ENCODE peak calls at places on chromosomes 7 and 10, in eight cellular contexts. M is hepatocyte; X is HFFc6; F is adrenal gland; E is activated naive CD8-positive, alpha-beta T cell treated with anti-CD3 and anti-CD28 coated beads for 36 hours; A is H9; S is GM23248; R is GM12892. D is an unnamed sample.

GRCh38 chr10:37947526-37947925 is 28.9 kb downstream of the ZNF25 start:
- DNase-seq in M (no peak), X (no peak), F (no peak), E (no peak), A (no peak), S (no peak), R (no peak), D (no peak)

GRCh38 chr10:11822031-11822756 is 962 bp upstream of the PROSER2 start:
- DNase-seq in M (no peak), X (no peak), F (no peak), E (no peak), A (no peak), S (peak), R (no peak), D (no peak)

GRCh38 chr7:17275749-17276671 is 22.4 kb upstream of the AHR start:
- DNase-seq in M (peak), X (peak), F (no peak), E (no peak), A (no peak), S (peak), R (no peak), D (no peak)

GRCh38 chr7:14144538-14144937 is 155.1 kb upstream of the ETV1 start:
- DNase-seq in M (no peak), X (no peak), F (no peak), E (no peak), A (no peak), S (no peak), R (no peak), D (no peak)

GRCh38 chr10:118101501-118101900 is 54.8 kb upstream of the RAB11FIP2 start:
- DNase-seq in M (no peak), X (peak), F (no peak), E (no peak), A (no peak), S (peak), R (no peak), D (no peak)

GRCh38 chr7:44057181-44057848 is 8.1 kb downstream of the PGAM2 start:
- DNase-seq in M (no peak), X (no peak), F (no peak), E (no peak), A (no peak), S (no peak), R (no peak), D (no peak)

GRCh38 chr10:2882628-2883027 is 184.7 kb upstream of the PFKP start:
- DNase-seq in M (no peak), X (no peak), F (no peak), E (no peak), A (no peak), S (peak), R (no peak), D (no peak)

GRCh38 chr10:99976886-99977391 is 32.8 kb downstream of the DNMBP start:
- DNase-seq in M (peak), X (peak), F (peak), E (no peak), A (no peak), S (peak), R (no peak), D (no peak)

GRCh38 chr7:23298141-23298851 is 843 bp upstream of the MALSU1 start:
- DNase-seq in M (no peak), X (peak), F (no peak), E (no peak), A (no peak), S (peak), R (no peak), D (no peak)

GRCh38 chr10:17871036-17871435 is 61.9 kb downstream of the MRC1 start:
- DNase-seq in M (no peak), X (no peak), F (no peak), E (no peak), A (no peak), S (no peak), R (no peak), D (no peak)

GRCh38 chr10:76073524-76073923 is 642.1 kb downstream of the LRMDA start:
- DNase-seq in M (no peak), X (no peak), F (no peak), E (no peak), A (no peak), S (no peak), R (no peak), D (no peak)

GRCh38 chr7:390761-391410 is 100.9 kb downstream of the FOXL3 start:
- DNase-seq in M (no peak), X (no peak), F (no peak), E (no peak), A (no peak), S (no peak), R (no peak), D (peak)

GRCh38 chr10:29041512-29042150 is 247.2 kb upstream of the LYZL1 start:
- DNase-seq in M (no peak), X (no peak), F (no peak), E (no peak), A (no peak), S (no peak), R (no peak), D (no peak)

GRCh38 chr7:28311670-28312069 is 100.6 kb upstream of the CREB5 start:
- DNase-seq in M (no peak), X (no peak), F (no peak), E (no peak), A (peak), S (no peak), R (no peak), D (no peak)

GRCh38 chr7:121322460-121322859 is 6.3 kb upstream of the WNT16 start:
- DNase-seq in M (no peak), X (no peak), F (no peak), E (no peak), A (no peak), S (no peak), R (no peak), D (no peak)

GRCh38 chr7:139231513-139232376 is 708 bp downstream of the UBN2 start:
- DNase-seq in M (peak), X (peak), F (peak), E (peak), A (peak), S (peak), R (peak), D (peak)

GRCh38 chr7:36995776-36996175 is 271.5 kb upstream of the AOAH start:
- DNase-seq in M (no peak), X (no peak), F (no peak), E (no peak), A (no peak), S (no peak), R (no peak), D (no peak)

GRCh38 chr10:97411411-97411810 is 10.3 kb upstream of the RRP12 start:
- DNase-seq in M (no peak), X (no peak), F (no peak), E (no peak), A (no peak), S (no peak), R (no peak), D (no peak)

GRCh38 chr10:50286996-50287803 is 35.9 kb upstream of the ASAH2 start:
- DNase-seq in M (no peak), X (no peak), F (no peak), E (no peak), A (no peak), S (no peak), R (no peak), D (no peak)

GRCh38 chr7:29764227-29764626 is 42.1 kb upstream of the WIPF3 start:
- DNase-seq in M (no peak), X (no peak), F (no peak), E (no peak), A (peak), S (no peak), R (no peak), D (no peak)

GRCh38 chr7:129611246-129612111 is at the start of gene NRF1:
- DNase-seq in M (peak), X (peak), F (peak), E (peak), A (peak), S (peak), R (peak), D (peak)

GRCh38 chr7:158530800-158531609 is 56.6 kb downstream of the PTPRN2 start:
- DNase-seq in M (no peak), X (no peak), F (no peak), E (no peak), A (no peak), S (no peak), R (no peak), D (peak)

D was measured in heart left ventricle.